ENCODE peak calls at places on chromosomes 6 and 20, in six cellular contexts. B is T-helper 9 cell; D is activated T-helper 2 cell treated with anti-CD3 and anti-CD28 coated beads, Interferon-gamma antibody, Interleukin-2, Interleukin-4, amounts not matched to agents 10 μg/mL and 5 μg/mL and 100 μg/mL, durations not matched to agents 14 hours and 24 hours and 36 hours; U is lower leg skin; W is C1 segment of cervical spinal cord; Q is Caki2. Y is an unnamed sample.

GRCh38 chr6:169965657-169966311 is 214.4 kb downstream of the ERMARD start:
- DNase-seq in B (no peak), D (no peak), U (no peak), W (no peak), Q (no peak), Y (no peak)

GRCh38 chr6:33169286-33170175 is 22.7 kb downstream of the COL11A2 start:
- DNase-seq in B (no peak), D (no peak), U (no peak), W (no peak), Q (no peak), Y (no peak)

GRCh38 chr6:127342296-127342945 is 988 bp downstream of the ECHDC1 start:
- DNase-seq in B (no peak), D (no peak), U (no peak), W (no peak), Q (peak; percentile 65), Y (no peak)

GRCh38 chr6:108285381-108285780 is 9.5 kb upstream of the AFG1L start:
- DNase-seq in B (no peak), D (no peak), U (no peak), W (no peak), Q (no peak), Y (no peak)

GRCh38 chr6:150377211-150377781 is 8.5 kb downstream of the IYD start:
- DNase-seq in B (no peak), D (no peak), U (no peak), W (no peak), Q (peak; percentile 82), Y (no peak)

GRCh38 chr6:15464211-15464725 is 198.6 kb downstream of the DTNBP1 start:
- DNase-seq in B (peak; percentile 50), D (peak; percentile 38), U (no peak), W (no peak), Q (no peak), Y (peak; percentile 38)

GRCh38 chr6:17178754-17179153 is 76.9 kb downstream of the STMND1 start:
- DNase-seq in B (no peak), D (no peak), U (no peak), W (no peak), Q (no peak), Y (no peak)

GRCh38 chr20:10984899-10985298 is 311.1 kb upstream of the JAG1 start:
- DNase-seq in B (no peak), D (no peak), U (no peak), W (no peak), Q (no peak), Y (no peak)

GRCh38 chr20:45935416-45936046 is 1.0 kb downstream of the PCIF1 start:
- DNase-seq in B (no peak), D (no peak), U (no peak), W (no peak), Q (no peak), Y (no peak)

GRCh38 chr6:6712258-6712978 is 123.9 kb downstream of the LY86 start:
- DNase-seq in B (no peak), D (no peak), U (no peak), W (no peak), Q (peak; percentile 77), Y (no peak)

GRCh38 chr20:37804584-37805566 is 98.1 kb upstream of the VSTM2L start:
- DNase-seq in B (no peak), D (no peak), U (peak; percentile 17), W (no peak), Q (peak; percentile 56), Y (no peak)

GRCh38 chr6:73719041-73719440 is 23.0 kb downstream of the CD109 start:
- DNase-seq in B (no peak), D (no peak), U (no peak), W (no peak), Q (no peak), Y (no peak)

GRCh38 chr6:145699462-145699861 is 35.9 kb downstream of the EPM2A start:
- DNase-seq in B (no peak), D (no peak), U (no peak), W (no peak), Q (no peak), Y (no peak)

GRCh38 chr6:133953634-133954415 is 801 bp downstream of the TBPL1 start:
- DNase-seq in B (no peak), D (no peak), U (no peak), W (no peak), Q (no peak), Y (no peak)

GRCh38 chr6:88251261-88251660 is 85.1 kb upstream of the CNR1 start:
- DNase-seq in B (no peak), D (no peak), U (no peak), W (no peak), Q (no peak), Y (no peak)

GRCh38 chr20:47489448-47489872 is 12.2 kb upstream of the NCOA3 start:
- DNase-seq in B (peak; percentile 26), D (peak; percentile 57), U (peak; percentile 33), W (no peak), Q (no peak), Y (peak; percentile 47)

GRCh38 chr20:58086763-58087566 is 141.5 kb downstream of the ANKRD60 start:
- DNase-seq in B (no peak), D (no peak), U (no peak), W (no peak), Q (peak; percentile 30), Y (no peak)

GRCh38 chr6:169800668-169801395 is 49.4 kb downstream of the ERMARD start:
- DNase-seq in B (no peak), D (no peak), U (no peak), W (no peak), Q (peak; percentile 83), Y (no peak)